ENCODE peak calls at places on chromosome 16, in ten cellular contexts. W is heart right ventricle, Y is HCT116, D is A549, J is naive B cell, I is Right ventricle myocardium inferior, C is left ventricle myocardium superior, R is psoas muscle, T is left cardiac atrium, E is Panc1. U is an unnamed sample.

GRCh38 chr16:3787924-3788661 is 70.8 kb upstream of the TRAP1 start:
- ATAC-seq in J (peak), I (no peak), D (no peak), Y (no peak), R (peak), C (no peak), E (peak), T (no peak), W (no peak), U (no peak)

GRCh38 chr16:4316732-4317461 is 1.0 kb downstream of the GLIS2 start:
- ATAC-seq in E (peak), W (peak), R (peak), C (peak), I (peak), D (peak), Y (peak), J (no peak), T (peak), U (no peak)

GRCh38 chr16:48091077-48091476 is 64.7 kb downstream of the ABCC12 start:
- ATAC-seq in R (no peak), W (no peak), T (no peak), I (no peak), E (no peak), J (no peak), Y (no peak), C (no peak), D (no peak), U (no peak)

GRCh38 chr16:11597737-11598136 is 11.0 kb upstream of the LITAF start:
- ATAC-seq in J (no peak), Y (no peak), R (no peak), T (no peak), D (peak), I (no peak), W (no peak), E (peak), C (peak), U (no peak)

GRCh38 chr16:79169239-79169638 is 431.3 kb downstream of the MAF start:
- ATAC-seq in C (no peak), J (no peak), R (no peak), E (no peak), W (no peak), I (no peak), D (no peak), Y (no peak), T (no peak), U (no peak)

GRCh38 chr16:23071202-23072083 is 77.8 kb downstream of the USP31 start:
- ATAC-seq in W (peak), J (no peak), I (peak), R (peak), T (peak), E (no peak), D (peak), Y (no peak), C (peak), U (peak)

GRCh38 chr16:70809392-70810060 is 8.6 kb upstream of the VAC14 start:
- ATAC-seq in W (no peak), T (no peak), E (no peak), R (no peak), J (peak), C (no peak), Y (no peak), I (no peak), D (no peak), U (no peak)

GRCh38 chr16:79597277-79597676 is 3.3 kb downstream of the MAF start:
- ATAC-seq in Y (no peak), I (no peak), T (no peak), D (no peak), E (no peak), C (no peak), W (no peak), J (no peak), R (no peak), U (no peak)

GRCh38 chr16:67311607-67312449 is 14.7 kb downstream of the KCTD19 start:
- ATAC-seq in R (peak), W (peak), I (peak), Y (peak), J (no peak), T (peak), D (peak), C (peak), E (peak), U (peak)

GRCh38 chr16:19540241-19540970 is 15.1 kb upstream of the VPS35L start:
- ATAC-seq in T (no peak), R (no peak), C (no peak), Y (no peak), I (no peak), E (no peak), J (no peak), W (no peak), D (no peak), U (no peak)

GRCh38 chr16:27204232-27204915 is 1.0 kb downstream of the KDM8 start:
- ATAC-seq in J (no peak), Y (peak), D (no peak), T (peak), C (peak), R (peak), W (peak), I (no peak), E (no peak), U (no peak)

GRCh38 chr16:87806608-87807546 is 41.1 kb upstream of the KLHDC4 start:
- ATAC-seq in D (peak), I (peak), W (peak), Y (peak), J (peak), R (peak), C (peak), T (peak), E (peak), U (peak)

GRCh38 chr16:89375021-89375420 is 115.3 kb downstream of the ANKRD11 start:
- ATAC-seq in E (peak), R (no peak), I (no peak), Y (no peak), J (peak), W (no peak), T (no peak), C (no peak), D (no peak), U (no peak)

GRCh38 chr16:86099326-86099725 is 200.4 kb downstream of the IRF8 start:
- ATAC-seq in T (no peak), J (no peak), E (no peak), W (no peak), D (no peak), R (no peak), C (no peak), Y (no peak), I (no peak), U (no peak)

GRCh38 chr16:89574681-89575246 is 794 bp upstream of the CPNE7 start:
- ATAC-seq in T (peak), C (peak), D (peak), W (peak), E (peak), I (peak), Y (peak), J (peak), R (peak), U (peak)

GRCh38 chr16:1342526-1343427 is 8.9 kb downstream of the TSR3 start:
- ATAC-seq in I (peak), C (peak), J (peak), R (peak), D (peak), T (peak), E (peak), W (peak), Y (peak), U (peak)

GRCh38 chr16:87929986-87930385 is 6.3 kb downstream of the CA5A start:
- ATAC-seq in E (no peak), I (no peak), R (no peak), D (no peak), C (no peak), J (no peak), Y (no peak), W (no peak), T (no peak), U (no peak)

GRCh38 chr16:26475579-26475978 is 591.1 kb upstream of the C16orf82 start:
- ATAC-seq in D (no peak), I (no peak), W (peak), C (no peak), Y (no peak), R (no peak), E (no peak), J (no peak), T (no peak), U (no peak)

GRCh38 chr16:31695667-31696066 is 168.0 kb downstream of the AHSP start:
- ATAC-seq in C (peak), J (peak), T (peak), W (no peak), Y (no peak), R (no peak), E (no peak), D (no peak), I (no peak), U (peak)

GRCh38 chr16:81885976-81886586 is 107.0 kb downstream of the PLCG2 start:
- ATAC-seq in E (peak), I (no peak), T (no peak), C (no peak), J (peak), R (no peak), Y (peak), D (peak), W (no peak), U (peak)

GRCh38 chr16:15946257-15947044 is 3.0 kb upstream of the ABCC1 start:
- ATAC-seq in C (no peak), Y (no peak), W (no peak), J (no peak), R (no peak), I (no peak), T (no peak), E (peak), D (peak), U (peak)

GRCh38 chr16:678858-679807 is 1.1 kb upstream of the STUB1 start:
- ATAC-seq in W (peak), E (peak), I (peak), Y (peak), T (peak), J (peak), C (peak), R (peak), D (peak), U (no peak)

GRCh38 chr16:22664132-22664531 is 149.8 kb upstream of the HS3ST2 start:
- ATAC-seq in D (no peak), E (no peak), J (no peak), I (no peak), C (no peak), W (no peak), T (no peak), Y (no peak), R (no peak), U (peak)

GRCh38 chr16:564690-565419 is 1.9 kb upstream of the NHLRC4 start:
- ATAC-seq in C (no peak), I (no peak), J (no peak), D (no peak), T (no peak), E (no peak), R (no peak), Y (no peak), W (no peak), U (no peak)

GRCh38 chr16:80346160-80346632 is 194.6 kb upstream of the DYNLRB2 start:
- ATAC-seq in J (no peak), T (no peak), D (no peak), R (no peak), I (no peak), Y (no peak), C (no peak), E (no peak), W (no peak), U (no peak)

GRCh38 chr16:81261049-81261648 is 22.7 kb downstream of the BCO1 start:
- ATAC-seq in C (no peak), J (no peak), E (no peak), T (no peak), D (peak), I (no peak), W (no peak), Y (peak), R (no peak), U (no peak)

GRCh38 chr16:22969567-22969966 is 155.6 kb downstream of the HS3ST2 start:
- ATAC-seq in W (peak), E (no peak), T (no peak), R (peak), I (no peak), J (no peak), Y (no peak), D (no peak), C (peak), U (peak)

GRCh38 chr16:28255838-28256237 is 36.5 kb upstream of the SBK1 start:
- ATAC-seq in I (no peak), Y (no peak), E (no peak), W (no peak), T (no peak), C (no peak), D (no peak), J (no peak), R (no peak), U (no peak)

GRCh38 chr16:84572096-84572495 is 45.8 kb downstream of the COTL1 start:
- ATAC-seq in D (no peak), T (no peak), R (no peak), W (no peak), I (no peak), C (no peak), Y (no peak), E (no peak), J (no peak), U (peak)

GRCh38 chr16:30473231-30474061 is 904 bp downstream of the ITGAL start:
- ATAC-seq in W (no peak), J (peak), E (peak), T (peak), Y (no peak), I (peak), R (no peak), C (peak), D (peak), U (peak)

GRCh38 chr16:59214455-59214854 is 480.3 kb upstream of the GOT2 start:
- ATAC-seq in D (no peak), J (no peak), Y (no peak), C (no peak), T (no peak), I (no peak), W (no peak), R (no peak), E (no peak), U (no peak)

GRCh38 chr16:57645691-57646387 is 17.4 kb downstream of the ADGRG1 start:
- ATAC-seq in W (peak), T (peak), I (no peak), E (peak), D (peak), C (peak), R (peak), Y (no peak), J (no peak), U (peak)

GRCh38 chr16:71479420-71479819 is 9.7 kb downstream of the ZNF19 start:
- ATAC-seq in C (no peak), J (no peak), D (peak), R (no peak), I (no peak), E (peak), W (no peak), T (no peak), Y (peak), U (peak)

U was measured in esophagus mucosa.